ENCODE peak calls at places on chromosomes 13 and 19, in nine cellular contexts. E is brain microvascular endothelial cell, R is cardiac fibroblast, L is A549, H is A673, V is GM12865, J is hepatocyte, A is BE2C, I is fibroblast of lung. U is an unnamed sample.

GRCh38 chr13:35882722-35883497 is 248.3 kb downstream of the DCLK1 start:
- DNase-seq in V (no peak), R (no peak), I (no peak), J (no peak), E (peak), L (no peak), A (no peak), H (no peak), U (no peak)

GRCh38 chr13:113351514-113352026 is 12.4 kb downstream of the GRTP1 start:
- DNase-seq in A (no peak), H (no peak), I (no peak), J (no peak), R (no peak), V (no peak), L (no peak), E (no peak), U (no peak)

GRCh38 chr13:58181111-58181510 is 549.6 kb downstream of the PCDH17 start:
- DNase-seq in A (no peak), L (no peak), I (no peak), V (no peak), E (no peak), R (no peak), H (no peak), J (no peak), U (no peak)

GRCh38 chr19:54339646-54340358 is 840 bp upstream of the LILRA4 start:
- DNase-seq in E (no peak), J (no peak), V (no peak), R (no peak), H (no peak), I (no peak), L (no peak), A (no peak), U (no peak)

GRCh38 chr19:8489591-8490394 is 12.6 kb downstream of the PRAM1 start:
- DNase-seq in E (no peak), I (no peak), R (no peak), A (no peak), H (no peak), L (no peak), J (no peak), V (no peak), U (no peak)

GRCh38 chr13:21613791-21614190 is 9.8 kb upstream of the MICU2 start:
- DNase-seq in R (no peak), L (no peak), J (no peak), A (no peak), I (no peak), E (no peak), H (no peak), V (no peak), U (no peak)

GRCh38 chr19:29273000-29273691 is 60.2 kb upstream of the UQCRFS1 start:
- DNase-seq in V (no peak), L (no peak), R (no peak), A (no peak), I (no peak), E (no peak), J (no peak), H (no peak), U (no peak)

GRCh38 chr19:32231691-32232090 is 113.7 kb upstream of the ZNF507 start:
- DNase-seq in R (no peak), J (no peak), I (no peak), H (no peak), L (no peak), E (no peak), A (no peak), V (no peak), U (no peak)

GRCh38 chr19:4575267-4575793 is 15.8 kb upstream of the SEMA6B start:
- DNase-seq in J (peak), H (peak), L (peak), V (no peak), R (peak), E (peak), I (peak), A (peak), U (no peak)

GRCh38 chr13:66887088-66887487 is 343.0 kb downstream of the PCDH9 start:
- DNase-seq in A (peak), J (no peak), H (no peak), L (no peak), R (peak), E (no peak), I (peak), V (no peak), U (no peak)

GRCh38 chr19:38654478-38655079 is 7.1 kb downstream of the ACTN4 start:
- DNase-seq in E (no peak), R (no peak), A (no peak), J (no peak), H (no peak), L (no peak), I (peak), V (no peak), U (no peak)

GRCh38 chr13:23447927-23448326 is 14.4 kb upstream of the SACS start:
- DNase-seq in E (no peak), H (no peak), I (peak), J (no peak), V (no peak), L (no peak), A (no peak), R (peak), U (no peak)

GRCh38 chr13:26946675-26947342 is 186.2 kb upstream of the GPR12 start:
- DNase-seq in E (peak), J (peak), H (peak), A (no peak), V (peak), R (peak), L (peak), I (peak), U (no peak)

GRCh38 chr13:41460930-41461329 is 3.6 kb downstream of the RGCC start:
- DNase-seq in I (no peak), A (no peak), H (no peak), J (no peak), R (no peak), L (no peak), E (no peak), V (no peak), U (no peak)
- H3K4me3 ChIP-seq in I (no peak), A (no peak), H (no peak), J (no peak), R (no peak), L (no peak), E (no peak), V (no peak), U (no peak)

DNA sequence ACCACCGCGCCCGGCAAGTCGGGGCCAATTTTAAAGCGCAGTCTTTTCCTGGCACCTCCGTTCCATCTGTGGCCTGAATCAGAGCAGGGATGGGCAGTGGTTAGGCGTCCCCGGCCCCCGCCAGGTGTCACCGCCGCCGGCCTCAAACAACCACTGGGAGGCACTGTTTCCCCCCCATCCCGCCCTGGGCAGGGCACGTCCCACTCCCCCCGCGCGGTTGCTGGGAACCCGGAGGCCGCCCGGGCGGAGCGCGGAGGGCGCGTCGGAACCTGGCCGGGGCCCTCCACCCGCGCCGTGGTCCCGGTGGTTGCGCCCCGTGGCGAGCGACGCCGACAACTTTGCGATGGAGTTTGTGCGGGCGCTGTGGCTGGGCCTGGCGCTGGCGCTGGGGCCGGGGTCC is at the start of gene GRIN3B:
- DNase-seq in L (peak), E (peak), R (peak), A (peak), V (peak), J (peak), H (peak), I (no peak), U (no peak)
- H3K4me3 ChIP-seq in L (peak), E (no peak), R (no peak), A (no peak), V (no peak), J (no peak), H (peak), I (no peak), U (no peak)

GRCh38 chr13:99495478-99496321 is 5.6 kb upstream of the TM9SF2 start:
- DNase-seq in J (no peak), A (no peak), I (no peak), R (no peak), H (no peak), V (peak), E (no peak), L (no peak), U (no peak)
- H3K4me3 ChIP-seq in J (no peak), A (peak), I (peak), R (no peak), H (peak), V (peak), E (no peak), L (peak), U (peak)

GRCh38 chr19:6731822-6732221 is 5.6 kb downstream of the GPR108 start:
- DNase-seq in V (no peak), R (no peak), L (no peak), J (no peak), A (no peak), I (no peak), H (no peak), E (no peak), U (no peak)

GRCh38 chr19:6728346-6728745 is 7.9 kb upstream of the C3 start:
- DNase-seq in R (no peak), J (no peak), V (peak), H (no peak), I (no peak), E (no peak), L (no peak), A (no peak), U (no peak)

GRCh38 chr19:6729573-6730152 is 7.7 kb downstream of the GPR108 start:
- DNase-seq in A (no peak), E (no peak), R (no peak), H (no peak), J (no peak), I (no peak), V (no peak), L (no peak), U (no peak)

GRCh38 chr19:6730941-6731670 is 6.3 kb downstream of the GPR108 start:
- DNase-seq in R (no peak), V (no peak), A (no peak), H (no peak), E (no peak), I (no peak), L (no peak), J (no peak), U (no peak)

GRCh38 chr19:6730153-6730804 is 7.1 kb downstream of the GPR108 start:
- DNase-seq in L (peak), J (peak), H (peak), V (peak), R (no peak), A (peak), E (no peak), I (no peak), U (no peak)
- H3K4me3 ChIP-seq in L (no peak), J (no peak), H (no peak), V (no peak), R (no peak), A (no peak), E (no peak), I (no peak), U (no peak)

DNA sequence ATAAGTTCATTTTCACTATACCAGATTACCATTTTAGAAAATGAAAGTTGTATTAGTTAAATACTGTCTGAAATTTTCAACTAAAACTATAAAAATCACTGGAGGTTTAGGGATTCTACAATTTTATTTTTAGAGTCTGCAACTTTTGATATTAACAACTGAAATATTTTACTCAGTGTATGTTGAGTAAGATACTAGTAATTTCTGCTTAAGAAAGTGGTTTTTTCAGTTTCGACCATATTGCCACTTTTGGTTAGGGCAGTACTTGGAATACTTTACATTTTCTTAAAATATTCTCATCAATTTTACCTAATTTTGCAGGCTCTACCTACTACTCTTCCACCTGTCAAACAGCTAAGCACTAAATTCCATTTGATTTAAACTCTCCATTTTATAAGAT is 59.6 kb downstream of the KCNRG start:
- DNase-seq in V (peak), I (no peak), J (no peak), R (no peak), A (no peak), L (no peak), E (no peak), H (no peak), U (peak)
- H3K4me3 ChIP-seq in V (peak), I (peak), J (no peak), R (no peak), A (no peak), L (no peak), E (no peak), H (no peak), U (no peak)

GRCh38 chr13:110873639-110874507 is 41.0 kb downstream of the ANKRD10 start:
- DNase-seq in L (no peak), I (no peak), E (no peak), R (no peak), J (no peak), H (no peak), V (no peak), A (no peak), U (no peak)
- H3K4me3 ChIP-seq in L (peak), I (peak), E (peak), R (peak), J (no peak), H (peak), V (peak), A (peak), U (no peak)

GRCh38 chr19:41575998-41576397 is at the start of gene CEACAM21:
- DNase-seq in V (peak), R (no peak), E (no peak), I (no peak), H (peak), J (no peak), A (no peak), L (no peak), U (peak)
- H3K4me3 ChIP-seq in V (peak), R (no peak), E (no peak), I (no peak), H (no peak), J (no peak), A (no peak), L (no peak), U (peak)

GRCh38 chr19:13850910-13851753 is 25.8 kb upstream of the NANOS3 start:
- DNase-seq in R (peak), V (no peak), A (no peak), I (peak), E (peak), H (peak), J (peak), L (no peak), U (no peak)

GRCh38 chr19:13848811-13849241 is 28.1 kb upstream of the NANOS3 start:
- DNase-seq in J (no peak), A (no peak), E (no peak), L (no peak), R (no peak), I (no peak), H (no peak), V (no peak), U (no peak)

GRCh38 chr19:13847900-13848677 is 28.8 kb upstream of the NANOS3 start:
- DNase-seq in L (no peak), J (no peak), E (no peak), V (no peak), I (no peak), H (no peak), R (no peak), A (no peak), U (no peak)

GRCh38 chr19:13849277-13849676 is 27.7 kb upstream of the NANOS3 start:
- DNase-seq in J (no peak), L (no peak), R (no peak), A (no peak), E (no peak), H (no peak), I (no peak), V (no peak), U (no peak)

GRCh38 chr19:13849991-13850909 is 26.7 kb upstream of the NANOS3 start:
- DNase-seq in V (peak), J (peak), I (peak), L (no peak), H (peak), E (peak), A (peak), R (peak), U (peak)
- H3K4me3 ChIP-seq in V (no peak), J (no peak), I (peak), L (peak), H (peak), E (peak), A (peak), R (no peak), U (no peak)